ENCODE peak calls at places on chromosome 6, in four cellular contexts. Z, B, G and W are unnamed samples.

GRCh38 chr6:155219858-155220301 is 43.9 kb upstream of the CLDN20 start:
- DNase-seq in Z (no peak), B (no peak), G (no peak), W (no peak)

GRCh38 chr6:155330133-155330734 is 15.9 kb upstream of the TFB1M start:
- DNase-seq in B (no peak), G (no peak), Z (no peak), W (no peak)

GRCh38 chr6:84764332-84765049 is at the start of gene TBX18:
- DNase-seq in Z (peak), G (peak), B (peak), W (peak)

GRCh38 chr6:85404497-85405174 is 45.2 kb upstream of the NT5E start:
- DNase-seq in G (peak), B (peak), Z (no peak), W (peak)

GRCh38 chr6:73032586-73032985 is 192.7 kb downstream of the KHDC1L start:
- DNase-seq in G (no peak), Z (no peak), B (peak), W (no peak)

GRCh38 chr6:136067731-136068341 is 182.3 kb downstream of the MTFR2 start:
- DNase-seq in B (peak), Z (no peak), G (no peak), W (peak)

GRCh38 chr6:99836471-99836870 is 157.6 kb downstream of the MCHR2 start:
- DNase-seq in G (no peak), Z (no peak), B (peak), W (no peak)

GRCh38 chr6:130159876-130160415 is 62.8 kb downstream of the SAMD3 start:
- DNase-seq in G (no peak), B (no peak), Z (no peak), W (no peak)

GRCh38 chr6:138287144-138287955 is 69.1 kb upstream of the PBOV1 start:
- DNase-seq in G (no peak), Z (no peak), B (no peak), W (peak)

GRCh38 chr6:7590918-7591302 is 912 bp downstream of the SNRNP48 start:
- DNase-seq in Z (peak), B (peak), G (no peak), W (peak)

GRCh38 chr6:143328885-143329284 is 121.6 kb downstream of the ADAT2 start:
- DNase-seq in Z (no peak), G (no peak), B (peak), W (peak)

GRCh38 chr6:73695619-73696421 is at the start of gene CD109:
- DNase-seq in G (peak), Z (peak), B (peak), W (peak)

GRCh38 chr6:26195924-26196845 is 109.0 kb downstream of the HFE start:
- DNase-seq in Z (no peak), B (peak), G (no peak), W (peak)

GRCh38 chr6:52152692-52153091 is 33.5 kb upstream of the IL17A start:
- DNase-seq in B (no peak), Z (no peak), G (no peak), W (no peak)

GRCh38 chr6:159062564-159062945 is 17.8 kb upstream of the TAGAP start:
- DNase-seq in G (no peak), Z (no peak), B (no peak), W (no peak)

GRCh38 chr6:161396539-161396938 is 122.7 kb upstream of the AGPAT4 start:
- DNase-seq in B (no peak), Z (no peak), G (no peak), W (no peak)

GRCh38 chr6:88741071-88741470 is 222.3 kb downstream of the RNGTT start:
- DNase-seq in B (no peak), G (no peak), Z (no peak), W (no peak)

GRCh38 chr6:137651591-137652335 is 157.6 kb upstream of the OLIG3 start:
- DNase-seq in B (no peak), Z (no peak), G (no peak), W (no peak)

GRCh38 chr6:43454290-43455033 is 886 bp downstream of the DLK2 start:
- DNase-seq in B (peak), G (peak), Z (peak), W (peak)

GRCh38 chr6:16007146-16007545 is 121.7 kb upstream of the MYLIP start:
- DNase-seq in Z (no peak), G (no peak), B (no peak), W (no peak)

GRCh38 chr6:73803562-73804221 is 107.7 kb downstream of the CD109 start:
- DNase-seq in Z (no peak), B (peak), G (peak), W (peak)

GRCh38 chr6:18117136-18117535 is 5.3 kb downstream of the NHLRC1 start:
- DNase-seq in B (no peak), Z (no peak), G (no peak), W (no peak)

GRCh38 chr6:159727717-159728440 is 573 bp downstream of the WTAP start:
- DNase-seq in B (no peak), G (no peak), Z (no peak), W (peak)

GRCh38 chr6:158372570-158372969 is 60.3 kb downstream of the TULP4 start:
- DNase-seq in Z (no peak), B (no peak), G (no peak), W (no peak)

GRCh38 chr6:7975764-7976146 is 65.2 kb upstream of the TXNDC5 start:
- DNase-seq in Z (peak), G (no peak), B (no peak), W (peak)

GRCh38 chr6:156807028-156807427 is 29.9 kb downstream of the ARID1B start:
- DNase-seq in Z (no peak), B (no peak), G (no peak), W (no peak)

GRCh38 chr6:118720125-118720473 is 68.7 kb upstream of the CEP85L start:
- DNase-seq in G (no peak), B (no peak), Z (no peak), W (no peak)

GRCh38 chr6:146550911-146551310 is 7.3 kb downstream of the RAB32 start:
- DNase-seq in G (no peak), B (peak), Z (no peak), W (peak)

GRCh38 chr6:10552237-10552810 is 31.2 kb downstream of the GCNT2 start:
- DNase-seq in B (no peak), Z (no peak), G (no peak), W (no peak)

GRCh38 chr6:15062311-15063252 is 183.3 kb upstream of the JARID2 start:
- DNase-seq in B (peak), G (peak), Z (peak), W (peak)

DNA sequence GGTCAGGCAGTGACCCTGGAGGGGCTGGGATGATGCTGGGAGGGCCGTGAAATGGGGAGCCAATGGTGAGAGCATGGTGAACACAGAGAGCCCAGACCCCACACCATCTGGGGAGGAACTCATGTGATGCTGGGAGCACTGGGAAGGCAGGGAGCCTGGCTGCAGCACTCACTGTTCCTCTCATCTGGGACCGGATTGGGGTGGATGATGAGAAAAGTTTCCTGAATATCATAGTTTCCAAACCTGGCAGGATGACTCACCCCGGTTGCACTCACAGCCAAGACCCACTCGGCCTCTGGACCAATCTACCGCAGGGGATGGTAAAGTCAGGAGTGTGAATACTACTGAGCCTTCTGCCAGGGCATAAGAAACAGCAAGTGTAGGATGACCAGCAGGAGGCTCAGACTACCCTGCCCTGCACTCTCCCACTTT is 21.8 kb downstream of the ULBP1 start:
- DNase-seq in G (no peak), Z (no peak), B (no peak), W (no peak)
- TF ChIP-seq CTCF in G (no peak), Z (no peak), B (no peak), W (no peak)

DNA sequence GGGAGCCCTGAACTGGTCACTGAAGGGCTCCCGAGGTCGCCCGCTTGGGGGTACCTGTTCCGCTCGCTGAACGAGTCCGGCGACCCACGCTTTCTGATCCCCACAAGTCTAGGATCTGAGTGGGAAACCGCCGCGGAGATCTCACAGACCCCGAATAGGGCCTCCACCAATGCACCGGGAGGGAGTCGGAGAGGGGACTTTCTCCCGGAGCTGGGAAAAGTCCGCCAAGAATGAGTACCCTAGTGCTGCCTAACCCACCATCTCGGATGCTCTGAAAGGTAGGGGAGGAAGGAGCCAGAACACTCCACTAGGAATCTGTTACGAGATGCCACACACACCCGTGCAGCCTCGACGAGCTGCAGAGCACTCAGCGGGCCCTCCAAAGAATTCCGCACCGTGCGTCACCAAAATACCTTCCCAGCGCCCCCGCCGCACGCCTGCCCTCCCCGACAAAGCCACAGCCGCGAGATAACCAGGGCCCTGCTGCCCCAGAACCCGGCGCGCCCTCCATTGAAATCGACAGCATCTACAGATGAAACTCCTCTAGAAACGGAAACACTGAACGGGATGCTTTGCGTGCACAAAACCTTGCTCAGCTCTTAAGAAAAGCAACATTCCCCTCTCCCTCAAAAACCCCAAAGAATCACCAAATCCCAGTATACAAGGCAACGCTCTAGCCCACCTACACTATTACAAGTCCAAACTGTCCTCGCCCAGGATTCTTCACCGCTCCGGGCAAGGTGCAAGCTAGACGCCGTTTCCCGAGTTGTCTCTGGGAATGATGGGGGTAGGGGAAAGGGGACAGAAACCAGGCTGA is 686 bp downstream of the COL12A1 start:
- DNase-seq in B (peak), Z (peak), G (no peak), W (peak)
- TF ChIP-seq CTCF in B (no peak), Z (no peak), G (no peak), W (peak)

GRCh38 chr6:151962246-151962846 is 154.9 kb downstream of the ESR1 start:
- DNase-seq in B (no peak), Z (no peak), G (no peak), W (peak)

GRCh38 chr6:151959086-151959485 is 151.6 kb downstream of the ESR1 start:
- DNase-seq in B (no peak), Z (no peak), G (no peak), W (no peak)

GRCh38 chr6:151961809-151962208 is 154.3 kb downstream of the ESR1 start:
- DNase-seq in Z (no peak), B (no peak), G (no peak), W (no peak)

GRCh38 chr6:151963001-151963400 is 155.5 kb downstream of the ESR1 start:
- DNase-seq in Z (no peak), B (no peak), G (no peak), W (no peak)

GRCh38 chr6:151958332-151958731 is 150.8 kb downstream of the ESR1 start:
- DNase-seq in Z (no peak), G (no peak), B (no peak), W (peak)
- TF ChIP-seq CTCF in Z (no peak), G (no peak), B (no peak), W (no peak)

DNA sequence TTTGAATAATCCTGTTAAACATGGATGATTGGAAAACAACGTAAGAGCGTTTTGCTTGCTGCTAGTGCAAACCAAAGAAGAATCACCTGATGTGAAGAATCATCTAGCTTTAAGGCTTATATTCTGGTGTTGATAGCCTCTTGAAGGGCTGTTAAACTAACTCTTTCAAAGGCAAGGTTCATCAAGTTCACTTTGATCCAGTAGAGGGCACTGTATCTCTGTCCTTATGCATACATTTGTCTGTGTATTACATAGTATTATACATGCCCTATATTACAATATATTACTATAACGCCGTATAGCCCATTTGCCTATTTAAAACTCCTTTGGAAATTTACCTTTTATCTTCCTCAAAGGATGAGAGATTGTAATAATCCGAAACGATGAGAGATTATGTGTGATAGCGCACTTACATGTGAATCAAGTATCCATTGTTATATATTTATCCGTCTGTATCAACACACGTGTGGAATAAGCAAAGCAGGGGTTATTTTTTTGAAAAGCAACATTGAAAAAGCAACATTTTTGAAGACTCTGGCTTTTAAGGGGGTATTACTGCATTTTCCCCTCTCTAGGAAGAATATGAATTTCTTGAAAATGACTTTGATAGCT is 50.8 kb upstream of the NRN1 start:
- DNase-seq in G (peak), B (no peak), Z (peak), W (peak)
- TF ChIP-seq CTCF in G (peak), B (no peak), Z (peak), W (peak)

DNA sequence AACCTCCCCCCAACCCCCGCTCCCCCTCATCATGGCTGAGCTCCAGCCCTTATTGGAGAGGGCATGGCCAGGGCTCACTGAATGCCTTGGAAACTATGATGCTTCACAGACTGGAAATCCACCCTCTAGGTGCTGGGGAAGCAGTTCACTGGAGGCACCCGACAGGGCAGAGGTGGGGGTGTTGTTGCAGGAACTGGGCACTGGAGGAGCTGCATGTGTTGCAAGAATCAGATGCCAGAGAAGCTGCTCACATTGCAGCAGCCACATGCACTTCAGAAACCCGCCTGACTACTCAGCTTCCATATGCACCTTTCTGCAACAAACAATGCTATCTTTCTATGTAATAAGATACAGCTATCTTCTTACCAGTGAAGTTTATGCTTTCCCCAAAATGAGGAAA is 7.9 kb upstream of the TBPL1 start:
- DNase-seq in G (no peak), B (peak), Z (no peak), W (peak)
- TF ChIP-seq CTCF in G (no peak), B (no peak), Z (no peak), W (no peak)